ENCODE peak calls at places on chromosomes 7 and 10, in four cellular contexts. Q, D, O and L are unnamed samples.

GRCh38 chr10:129707406-129708388 is 240.7 kb downstream of the MGMT start:
- DNase-seq in Q (no peak), D (no peak), O (no peak), L (peak; percentile 34)

GRCh38 chr10:62424026-62424425 is 49.9 kb downstream of the ZNF365 start:
- DNase-seq in Q (no peak), D (no peak), O (peak; percentile 12), L (no peak)

GRCh38 chr7:43650457-43651052 is 67.6 kb downstream of the STK17A start:
- DNase-seq in Q (no peak), D (no peak), O (no peak), L (no peak)

GRCh38 chr7:114627231-114627630 is 212.6 kb downstream of the FOXP2 start:
- DNase-seq in Q (no peak), D (no peak), O (no peak), L (no peak)

GRCh38 chr10:78768882-78769281 is 299.9 kb upstream of the ZMIZ1 start:
- DNase-seq in Q (no peak), D (no peak), O (no peak), L (no peak)

GRCh38 chr10:72954596-72955569 is at the start of gene PLA2G12B:
- DNase-seq in Q (no peak), D (peak; percentile 58), O (no peak), L (peak; percentile 44)

GRCh38 chr10:35822316-35822715 is 180.2 kb upstream of the FZD8 start:
- DNase-seq in Q (peak; percentile 38), D (peak; percentile 41), O (peak; percentile 82), L (peak; percentile 77)

GRCh38 chr7:2051708-2052656 is 180.8 kb downstream of the MAD1L1 start:
- DNase-seq in Q (no peak), D (no peak), O (no peak), L (no peak)

GRCh38 chr7:106068538-106068961 is 43.6 kb downstream of the SYPL1 start:
- DNase-seq in Q (no peak), D (no peak), O (no peak), L (no peak)

GRCh38 chr7:128398016-128398840 is 11.6 kb downstream of the IMPDH1 start:
- DNase-seq in Q (no peak), D (peak; percentile 69), O (peak; percentile 85), L (peak; percentile 76)

GRCh38 chr10:117656385-117657367 is 114.1 kb downstream of the EMX2 start:
- DNase-seq in Q (no peak), D (no peak), O (no peak), L (no peak)
- H3K36me3 ChIP-seq in Q (no peaks in the 10 kb centered on the region), D (no peaks in the 10 kb centered on the region), O (no peaks in the 10 kb centered on the region), L (no peaks in the 10 kb centered on the region)

DNA sequence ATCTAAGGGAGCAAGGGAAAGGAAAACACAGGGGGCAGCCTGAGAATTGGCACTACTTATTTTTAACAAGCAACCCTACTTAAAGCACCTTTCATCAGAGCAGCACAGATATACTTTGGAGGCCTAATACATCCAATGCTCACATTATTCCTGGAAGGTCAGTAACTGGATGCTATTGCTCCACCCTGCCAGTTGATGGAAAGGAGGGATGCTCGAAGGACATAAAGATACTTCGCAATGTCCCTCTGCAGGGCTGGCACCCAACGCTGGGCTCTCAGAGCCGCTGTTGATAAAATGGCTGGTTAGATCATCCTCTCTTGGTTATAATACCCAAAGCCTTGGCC is 307.9 kb upstream of the AOAH start:
- DNase-seq in Q (no peak), D (no peak), O (no peak), L (no peak)
- TF ChIP-seq CTCF in Q (no peak), D (no peak), O (no peak), L (no peak)

DNA sequence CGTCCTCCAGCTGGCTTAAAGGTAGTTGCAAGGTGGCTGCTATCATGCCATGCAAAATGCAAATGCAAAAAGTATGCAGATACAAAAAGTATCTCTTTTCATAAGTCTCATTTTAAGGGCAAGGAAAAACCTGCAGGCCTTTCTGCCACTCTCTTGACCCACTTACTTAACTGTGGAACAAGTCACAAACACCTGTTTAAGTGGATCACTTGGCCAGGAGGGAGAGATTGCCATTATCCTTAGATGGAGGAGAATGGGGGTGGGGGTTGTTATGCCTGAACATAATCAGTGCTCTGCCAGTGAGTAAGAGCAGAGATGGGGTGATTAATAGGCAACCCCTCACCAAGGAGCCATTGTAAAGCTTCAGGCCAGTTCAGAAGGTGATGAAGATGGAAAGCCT is 25.1 kb upstream of the HERPUD2 start:
- DNase-seq in Q (no peak), D (no peak), O (no peak), L (no peak)
- H3K4me1 ChIP-seq in Q (no peaks in the 10 kb centered on the region), D (peaks cover 6% of the 10 kb centered on the region), O (no peaks in the 10 kb centered on the region), L (peaks cover 4% of the 10 kb centered on the region)

GRCh38 chr10:13139671-13140070 is 21.7 kb upstream of the MCM10 start:
- DNase-seq in Q (no peak), D (no peak), O (no peak), L (no peak)

GRCh38 chr10:13140627-13141190 is 20.6 kb upstream of the MCM10 start:
- DNase-seq in Q (no peak), D (no peak), O (no peak), L (no peak)

GRCh38 chr10:13139150-13139549 is 22.2 kb upstream of the MCM10 start:
- DNase-seq in Q (no peak), D (no peak), O (peak; percentile 44), L (no peak)

DNA sequence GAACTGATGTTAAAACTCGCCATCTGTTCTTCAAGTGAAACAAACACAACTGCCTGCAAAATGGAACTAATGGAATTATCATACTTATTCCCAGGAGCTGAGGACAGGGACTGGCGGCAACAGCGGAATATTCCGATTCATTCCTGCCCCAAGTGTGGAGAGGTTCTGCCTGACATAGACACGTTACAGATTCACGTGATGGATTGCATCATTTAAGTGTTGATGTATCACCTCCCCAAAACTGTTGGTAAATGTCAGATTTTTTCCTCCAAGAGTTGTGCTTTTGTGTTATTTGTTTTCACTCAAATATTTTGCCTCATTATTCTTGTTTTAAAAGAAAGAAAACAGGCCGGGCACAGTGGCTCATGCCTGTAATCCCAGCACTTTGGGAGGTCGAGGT is 24.7 kb upstream of the MCM10 start:
- DNase-seq in Q (no peak), D (no peak), O (no peak), L (no peak)
- H3K36me3 ChIP-seq in Q (peaks cover 87% of the 10 kb centered on the region), D (peaks cover 66% of the 10 kb centered on the region), O (no peaks in the 10 kb centered on the region), L (no peaks in the 10 kb centered on the region)

GRCh38 chr7:151700621-151701185 is 176.2 kb downstream of the PRKAG2 start:
- DNase-seq in Q (no peak), D (no peak), O (no peak), L (no peak)

GRCh38 chr7:151697515-151697895 is 177.8 kb upstream of the RHEB start:
- DNase-seq in Q (no peak), D (no peak), O (no peak), L (no peak)

GRCh38 chr7:151697942-151698341 is 178.2 kb upstream of the RHEB start:
- DNase-seq in Q (no peak), D (no peak), O (no peak), L (no peak)

GRCh38 chr7:151699920-151700319 is 177.0 kb downstream of the PRKAG2 start:
- DNase-seq in Q (no peak), D (no peak), O (no peak), L (no peak)

GRCh38 chr7:151699147-151699546 is 177.8 kb downstream of the PRKAG2 start:
- DNase-seq in Q (no peak), D (no peak), O (no peak), L (no peak)
- TF ChIP-seq CTCF in Q (no peak), D (no peak), O (no peak), L (no peak)

GRCh38 chr7:139071683-139072082 is 35.8 kb upstream of the ZC3HAV1L start:
- DNase-seq in Q (no peak), D (peak; percentile 14), O (no peak), L (no peak)

GRCh38 chr7:139061416-139061815 is 25.6 kb upstream of the ZC3HAV1L start:
- DNase-seq in Q (no peak), D (no peak), O (no peak), L (no peak)

GRCh38 chr7:139068543-139069399 is 32.9 kb upstream of the ZC3HAV1L start:
- DNase-seq in Q (no peak), D (no peak), O (no peak), L (no peak)

GRCh38 chr7:139065323-139065722 is 29.5 kb upstream of the ZC3HAV1L start:
- DNase-seq in Q (no peak), D (no peak), O (no peak), L (no peak)

DNA sequence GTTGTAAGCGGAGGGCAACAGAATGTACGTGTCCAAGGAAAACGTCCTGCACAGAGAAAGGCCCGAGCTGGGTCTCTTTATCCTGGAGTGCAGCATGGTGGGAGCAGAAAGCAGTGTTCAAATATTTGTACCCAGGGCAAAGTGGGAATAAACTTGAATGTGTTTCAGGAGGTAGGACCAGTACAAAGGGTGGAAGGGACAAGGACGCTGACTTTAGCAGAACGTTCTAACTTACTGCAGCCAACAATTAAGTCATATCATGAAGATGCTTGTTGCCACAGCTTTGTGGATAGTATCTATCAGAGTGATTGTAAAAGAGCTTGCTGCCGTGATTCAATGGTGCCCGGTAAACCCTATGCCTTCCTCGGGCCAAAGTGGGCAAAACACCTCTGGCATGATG is 30.5 kb upstream of the ZC3HAV1L start:
- DNase-seq in Q (no peak), D (no peak), O (no peak), L (no peak)
- H3K4me1 ChIP-seq in Q (no peaks in the 10 kb centered on the region), D (no peaks in the 10 kb centered on the region), O (no peaks in the 10 kb centered on the region), L (no peaks in the 10 kb centered on the region)

GRCh38 chr10:67934331-67934730 is 49.9 kb downstream of the SIRT1 start:
- DNase-seq in Q (no peak), D (no peak), O (no peak), L (no peak)

GRCh38 chr10:67935223-67935622 is 50.8 kb downstream of the SIRT1 start:
- DNase-seq in Q (no peak), D (no peak), O (peak; percentile 21), L (no peak)

GRCh38 chr10:67933199-67933598 is 48.7 kb downstream of the SIRT1 start:
- DNase-seq in Q (no peak), D (no peak), O (no peak), L (no peak)

DNA sequence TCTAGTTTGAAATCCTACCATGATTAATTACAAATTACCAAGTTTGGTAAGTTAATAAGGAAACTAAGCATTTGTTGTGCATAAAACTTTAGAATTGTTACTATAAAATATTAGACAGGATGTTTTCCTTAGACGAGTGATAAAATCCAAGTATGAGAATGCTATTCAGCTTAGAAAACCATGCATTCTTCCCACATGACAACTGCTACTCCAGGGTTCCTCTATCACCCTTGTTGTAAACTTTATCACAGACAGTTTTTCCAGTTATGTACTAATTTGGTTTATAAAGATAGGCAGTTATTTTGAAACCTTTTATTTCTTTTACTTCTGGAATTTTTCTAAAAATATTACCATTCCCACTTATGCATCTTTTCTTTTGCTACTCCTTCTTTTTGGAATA is 52.0 kb downstream of the SIRT1 start:
- DNase-seq in Q (no peak), D (no peak), O (no peak), L (no peak)
- H3K36me3 ChIP-seq in Q (peaks cover 38% of the 10 kb centered on the region), D (peaks cover 41% of the 10 kb centered on the region), O (peaks cover 3% of the 10 kb centered on the region), L (peaks cover 7% of the 10 kb centered on the region)

GRCh38 chr10:8431511-8431910 is 377.0 kb downstream of the GATA3 start:
- DNase-seq in Q (no peak), D (no peak), O (no peak), L (no peak)
- TF ChIP-seq CTCF in Q (no peak), D (no peak), O (no peak), L (no peak)

GRCh38 chr7:40986351-40986873 is 716.5 kb downstream of the INHBA start:
- DNase-seq in Q (no peak), D (no peak), O (no peak), L (no peak)

GRCh38 chr7:40978047-40978446 is 724.8 kb downstream of the INHBA start:
- DNase-seq in Q (no peak), D (no peak), O (no peak), L (peak; percentile 19)

GRCh38 chr7:40987571-40987970 is 715.3 kb downstream of the INHBA start:
- DNase-seq in Q (no peak), D (no peak), O (no peak), L (no peak)

GRCh38 chr7:40979296-40979695 is 723.6 kb downstream of the INHBA start:
- DNase-seq in Q (no peak), D (no peak), O (no peak), L (no peak)

GRCh38 chr7:40983106-40983505 is 719.8 kb downstream of the INHBA start:
- DNase-seq in Q (no peak), D (no peak), O (no peak), L (no peak)
- H3K4me1 ChIP-seq in Q (no peaks in the 10 kb centered on the region), D (no peaks in the 10 kb centered on the region), O (no peaks in the 10 kb centered on the region), L (no peaks in the 10 kb centered on the region)